ENCODE peak calls at places on chromosomes 6 and 20, in five cellular contexts. B is LoVo; U is EL; G is naive thymus-derived CD4-positive, alpha-beta T cell; F is choroid plexus epithelial cell. T is an unnamed sample.

GRCh38 chr6:52643158-52643557 is 27.8 kb upstream of the TMEM14A start:
- DNase-seq in B (no peak), U (no peak), G (no peak), F (no peak), T (peak)

GRCh38 chr20:24109008-24109407 is 120.4 kb upstream of the GGTLC1 start:
- DNase-seq in B (no peak), U (no peak), G (no peak), F (no peak), T (no peak)

GRCh38 chr6:43935921-43936320 is 165.9 kb downstream of the VEGFA start:
- DNase-seq in B (no peak), U (no peak), G (no peak), F (no peak), T (no peak)

GRCh38 chr20:35394271-35394670 is 17.5 kb downstream of the UQCC1 start:
- DNase-seq in B (no peak), U (no peak), G (no peak), F (no peak), T (peak)

GRCh38 chr6:37536462-37537225 is 37.0 kb upstream of the CCDC167 start:
- DNase-seq in B (no peak), U (no peak), G (no peak), F (no peak), T (no peak)

GRCh38 chr6:89999154-89999553 is 104.9 kb downstream of the GJA10 start:
- DNase-seq in B (peak), U (peak), G (no peak), F (no peak), T (peak)

GRCh38 chr6:25035451-25036435 is 100.0 kb upstream of the RIPOR2 start:
- DNase-seq in B (no peak), U (peak), G (no peak), F (no peak), T (no peak)

GRCh38 chr20:45944151-45944964 is 9.9 kb downstream of the PCIF1 start:
- DNase-seq in B (no peak), U (no peak), G (no peak), F (peak), T (peak)

GRCh38 chr6:105994522-105995402 is 91.4 kb upstream of the PRDM1 start:
- DNase-seq in B (peak), U (peak), G (no peak), F (peak), T (peak)

GRCh38 chr20:39429716-39430115 is 467.6 kb downstream of the DHX35 start:
- DNase-seq in B (no peak), U (peak), G (no peak), F (no peak), T (no peak)

GRCh38 chr6:79614326-79615285 is 16.5 kb upstream of the SH3BGRL2 start:
- DNase-seq in B (no peak), U (no peak), G (no peak), F (no peak), T (no peak)

GRCh38 chr6:111338843-111339242 is 144.2 kb downstream of the REV3L start:
- DNase-seq in B (no peak), U (no peak), G (no peak), F (no peak), T (no peak)

GRCh38 chr6:169317441-169318202 is 64.0 kb upstream of the THBS2 start:
- DNase-seq in B (no peak), U (no peak), G (no peak), F (no peak), T (no peak)

GRCh38 chr6:90080876-90081464 is 186.7 kb downstream of the GJA10 start:
- DNase-seq in B (no peak), U (no peak), G (peak), F (no peak), T (no peak)

T was measured in astrocyte of the hippocampus.